ENCODE peak calls at places on chromosomes 7 and 10, in four cellular contexts. One of them, this sample, is unnamed.

GRCh38 chr7:57403601-57404342 is 46.2 kb upstream of the ZNF716 start:
- DNase-seq in Right ventricle myocardium superior: peak
- DNase-seq in IMR-90: no peak
- DNase-seq in iPS-NIHi11: no peak
- DNase-seq in this sample: no peak

GRCh38 chr10:93070378-93071176 is 3.1 kb upstream of the CYP26A1 start:
- DNase-seq in Right ventricle myocardium superior: no peak
- DNase-seq in IMR-90: no peak
- DNase-seq in iPS-NIHi11: no peak
- DNase-seq in this sample: no peak

GRCh38 chr7:131103997-131104396 is 223.7 kb upstream of the MKLN1 start:
- DNase-seq in iPS-NIHi11: no peak
- DNase-seq in IMR-90: peak
- DNase-seq in Right ventricle myocardium superior: no peak
- DNase-seq in this sample: no peak

GRCh38 chr10:132652936-132653590 is 115.5 kb downstream of the INPP5A start:
- DNase-seq in Right ventricle myocardium superior: no peak
- DNase-seq in IMR-90: no peak
- DNase-seq in iPS-NIHi11: no peak
- DNase-seq in this sample: no peak

GRCh38 chr7:26856481-26856880 is 7.9 kb downstream of the SKAP2 start:
- DNase-seq in IMR-90: peak
- DNase-seq in Right ventricle myocardium superior: no peak
- DNase-seq in iPS-NIHi11: no peak
- DNase-seq in this sample: no peak

GRCh38 chr10:116828121-116828520 is 21.2 kb upstream of the ENO4 start:
- DNase-seq in iPS-NIHi11: no peak
- DNase-seq in IMR-90: no peak
- DNase-seq in Right ventricle myocardium superior: no peak
- DNase-seq in this sample: no peak

GRCh38 chr7:23205861-23206510 is 24.1 kb downstream of the NUP42 start:
- DNase-seq in Right ventricle myocardium superior: peak
- DNase-seq in IMR-90: no peak
- DNase-seq in iPS-NIHi11: peak
- DNase-seq in this sample: no peak

GRCh38 chr7:157585113-157585861 is 248.5 kb downstream of the DNAJB6 start:
- DNase-seq in Right ventricle myocardium superior: no peak
- DNase-seq in IMR-90: no peak
- DNase-seq in iPS-NIHi11: no peak
- DNase-seq in this sample: no peak

GRCh38 chr10:119817991-119818888 is 54.4 kb downstream of the MCMBP start:
- DNase-seq in iPS-NIHi11: peak
- DNase-seq in Right ventricle myocardium superior: peak
- DNase-seq in IMR-90: peak
- DNase-seq in this sample: peak

GRCh38 chr10:58477122-58477521 is 35.5 kb upstream of the BICC1 start:
- DNase-seq in Right ventricle myocardium superior: peak
- DNase-seq in IMR-90: peak
- DNase-seq in iPS-NIHi11: peak
- DNase-seq in this sample: no peak

GRCh38 chr10:19979628-19980027 is 163.4 kb downstream of the PLXDC2 start:
- DNase-seq in IMR-90: peak
- DNase-seq in iPS-NIHi11: no peak
- DNase-seq in Right ventricle myocardium superior: no peak
- DNase-seq in this sample: peak

GRCh38 chr10:130403153-130403890 is 267.1 kb downstream of the GLRX3 start:
- DNase-seq in IMR-90: no peak
- DNase-seq in Right ventricle myocardium superior: no peak
- DNase-seq in iPS-NIHi11: no peak
- DNase-seq in this sample: no peak

GRCh38 chr10:127524869-127525268 is 24.2 kb upstream of the NPS start:
- DNase-seq in iPS-NIHi11: no peak
- DNase-seq in IMR-90: no peak
- DNase-seq in Right ventricle myocardium superior: no peak
- DNase-seq in this sample: peak

GRCh38 chr7:134509010-134509409 is 18.4 kb upstream of the AKR1B10 start:
- DNase-seq in IMR-90: no peak
- DNase-seq in Right ventricle myocardium superior: no peak
- DNase-seq in iPS-NIHi11: no peak
- DNase-seq in this sample: peak

GRCh38 chr10:15295540-15296325 is 75.4 kb downstream of the FAM171A1 start:
- DNase-seq in IMR-90: no peak
- DNase-seq in iPS-NIHi11: no peak
- DNase-seq in Right ventricle myocardium superior: no peak
- DNase-seq in this sample: no peak

GRCh38 chr10:122139627-122140151 is 131.4 kb upstream of the BTBD16 start:
- DNase-seq in IMR-90: no peak
- DNase-seq in Right ventricle myocardium superior: peak
- DNase-seq in iPS-NIHi11: no peak
- DNase-seq in this sample: no peak

GRCh38 chr7:99042957-99043356 is 101.0 kb downstream of the SMURF1 start:
- DNase-seq in iPS-NIHi11: no peak
- DNase-seq in IMR-90: peak
- DNase-seq in Right ventricle myocardium superior: no peak
- DNase-seq in this sample: no peak

GRCh38 chr10:78382047-78382446 is 348.4 kb downstream of the RPS24 start:
- DNase-seq in iPS-NIHi11: no peak
- DNase-seq in IMR-90: no peak
- DNase-seq in Right ventricle myocardium superior: no peak
- DNase-seq in this sample: peak

GRCh38 chr7:75951506-75951905 is 36.6 kb downstream of the POR start:
- DNase-seq in iPS-NIHi11: no peak
- DNase-seq in Right ventricle myocardium superior: no peak
- DNase-seq in IMR-90: peak
- DNase-seq in this sample: peak

GRCh38 chr10:112208981-112209380 is 25.4 kb upstream of the GPAM start:
- DNase-seq in Right ventricle myocardium superior: no peak
- DNase-seq in IMR-90: no peak
- DNase-seq in iPS-NIHi11: no peak
- DNase-seq in this sample: no peak

GRCh38 chr7:40536406-40536805 is 401.6 kb downstream of the SUGCT start:
- DNase-seq in IMR-90: no peak
- DNase-seq in iPS-NIHi11: no peak
- DNase-seq in Right ventricle myocardium superior: no peak
- DNase-seq in this sample: no peak

GRCh38 chr7:132733860-132734259 is 157.6 kb upstream of the PLXNA4 start:
- DNase-seq in Right ventricle myocardium superior: no peak
- DNase-seq in IMR-90: no peak
- DNase-seq in iPS-NIHi11: no peak
- DNase-seq in this sample: no peak

GRCh38 chr7:48183370-48183743 is 12.1 kb downstream of the ABCA13 start:
- DNase-seq in Right ventricle myocardium superior: no peak
- DNase-seq in IMR-90: no peak
- DNase-seq in iPS-NIHi11: no peak
- DNase-seq in this sample: no peak

GRCh38 chr7:114922652-114923402 is 933 bp downstream of the MDFIC start:
- DNase-seq in iPS-NIHi11: peak
- DNase-seq in IMR-90: peak
- DNase-seq in Right ventricle myocardium superior: peak
- DNase-seq in this sample: peak

GRCh38 chr7:119935418-119936025 is 337.5 kb upstream of the KCND2 start:
- DNase-seq in iPS-NIHi11: no peak
- DNase-seq in Right ventricle myocardium superior: no peak
- DNase-seq in IMR-90: peak
- DNase-seq in this sample: peak

GRCh38 chr10:114100848-114101741 is 57.4 kb downstream of the ADRB1 start:
- DNase-seq in iPS-NIHi11: peak
- DNase-seq in Right ventricle myocardium superior: peak
- DNase-seq in IMR-90: peak
- DNase-seq in this sample: no peak

GRCh38 chr10:23199768-23200511 is 7.8 kb downstream of the PTF1A start:
- DNase-seq in Right ventricle myocardium superior: no peak
- DNase-seq in IMR-90: no peak
- DNase-seq in iPS-NIHi11: no peak
- DNase-seq in this sample: no peak

GRCh38 chr10:13222566-13222965 is 11.6 kb downstream of the UCMA start:
- DNase-seq in iPS-NIHi11: no peak
- DNase-seq in IMR-90: no peak
- DNase-seq in Right ventricle myocardium superior: no peak
- DNase-seq in this sample: no peak

GRCh38 chr7:155942226-155942950 is 130.1 kb upstream of the SHH start:
- DNase-seq in iPS-NIHi11: no peak
- DNase-seq in Right ventricle myocardium superior: no peak
- DNase-seq in IMR-90: no peak
- DNase-seq in this sample: no peak

GRCh38 chr10:29846881-29847280 is 212.1 kb upstream of the SVIL start:
- DNase-seq in IMR-90: no peak
- DNase-seq in iPS-NIHi11: no peak
- DNase-seq in Right ventricle myocardium superior: no peak
- DNase-seq in this sample: no peak

GRCh38 chr10:44913312-44914079 is 2.4 kb downstream of the TMEM72 start:
- DNase-seq in iPS-NIHi11: no peak
- DNase-seq in IMR-90: no peak
- DNase-seq in Right ventricle myocardium superior: no peak
- DNase-seq in this sample: no peak

GRCh38 chr7:41297167-41297566 is 405.7 kb downstream of the INHBA start:
- DNase-seq in IMR-90: no peak
- DNase-seq in iPS-NIHi11: no peak
- DNase-seq in Right ventricle myocardium superior: no peak
- DNase-seq in this sample: no peak

GRCh38 chr7:151808296-151809155 is 68.4 kb downstream of the PRKAG2 start:
- DNase-seq in iPS-NIHi11: no peak
- DNase-seq in IMR-90: no peak
- DNase-seq in Right ventricle myocardium superior: peak
- DNase-seq in this sample: peak

GRCh38 chr7:152106990-152107389 is 81.5 kb downstream of the GALNT11 start:
- DNase-seq in Right ventricle myocardium superior: no peak
- DNase-seq in IMR-90: peak
- DNase-seq in iPS-NIHi11: no peak
- DNase-seq in this sample: no peak

GRCh38 chr7:97179454-97180104 is 62.1 kb downstream of the SDHAF3 start:
- DNase-seq in iPS-NIHi11: peak
- DNase-seq in Right ventricle myocardium superior: no peak
- DNase-seq in IMR-90: peak
- DNase-seq in this sample: peak

GRCh38 chr7:136039577-136040345 is 62.6 kb upstream of the MTPN start:
- DNase-seq in IMR-90: no peak
- DNase-seq in iPS-NIHi11: no peak
- DNase-seq in Right ventricle myocardium superior: no peak
- DNase-seq in this sample: no peak

GRCh38 chr7:78636727-78637126 is 816.7 kb downstream of the MAGI2 start:
- DNase-seq in IMR-90: no peak
- DNase-seq in iPS-NIHi11: no peak
- DNase-seq in Right ventricle myocardium superior: no peak
- DNase-seq in this sample: no peak

GRCh38 chr10:63976538-63976937 is 455.3 kb downstream of the REEP3 start:
- DNase-seq in Right ventricle myocardium superior: no peak
- DNase-seq in IMR-90: peak
- DNase-seq in iPS-NIHi11: peak
- DNase-seq in this sample: peak